ENCODE peak calls at places on chromosomes 2 and 18, in seven cellular contexts. I is heart right ventricle, U is AG09309, O is foreskin fibroblast, Z is choroid plexus epithelial cell, G is breast epithelium, V is HepG2. W is an unnamed sample.

GRCh38 chr2:37802899-37803379 is 122.1 kb upstream of the RMDN2 start:
- DNase-seq in I (no peak), U (peak), Z (peak), V (no peak), O (peak), G (no peak), W (peak)

GRCh38 chr2:160836755-160837154 is 323.5 kb upstream of the TANK start:
- DNase-seq in O (peak), I (no peak), V (no peak), G (no peak), U (peak), Z (peak), W (peak)

GRCh38 chr18:47510831-47511230 is 259.4 kb upstream of the SKOR2 start:
- DNase-seq in V (no peak), G (no peak), O (no peak), I (no peak), Z (no peak), U (no peak), W (no peak)

GRCh38 chr2:88176352-88176952 is 6.3 kb downstream of the THNSL2 start:
- DNase-seq in Z (no peak), G (no peak), V (no peak), O (no peak), U (no peak), I (no peak), W (no peak)

GRCh38 chr2:47964722-47965434 is 58.6 kb upstream of the FBXO11 start:
- DNase-seq in G (no peak), U (no peak), Z (no peak), O (no peak), V (no peak), I (no peak), W (no peak)

GRCh38 chr2:176085861-176086771 is 2.4 kb upstream of the EVX2 start:
- DNase-seq in O (no peak), G (no peak), V (peak), Z (peak), I (peak), U (no peak), W (peak)

GRCh38 chr18:12911025-12911927 is 27.2 kb upstream of the PTPN2 start:
- DNase-seq in U (no peak), Z (peak), V (no peak), I (peak), G (no peak), O (no peak), W (no peak)

GRCh38 chr18:79797518-79798345 is at the start of gene KCNG2:
- DNase-seq in V (no peak), Z (peak), U (no peak), G (peak), I (no peak), O (no peak), W (no peak)

GRCh38 chr18:11520536-11520935 is 88.9 kb upstream of the SLC35G4 start:
- DNase-seq in U (no peak), G (no peak), O (no peak), V (no peak), I (no peak), Z (no peak), W (no peak)

GRCh38 chr2:108199726-108200125 is 40.0 kb upstream of the SULT1C3 start:
- DNase-seq in O (no peak), G (no peak), I (no peak), Z (peak), U (no peak), V (peak), W (peak)

GRCh38 chr18:77857926-77858325 is 608.3 kb downstream of the GALR1 start:
- DNase-seq in I (no peak), U (no peak), G (no peak), O (no peak), V (no peak), Z (no peak), W (no peak)

GRCh38 chr18:32389868-32390267 is 80.8 kb downstream of the GAREM1 start:
- DNase-seq in G (no peak), Z (no peak), V (no peak), U (no peak), O (no peak), I (peak), W (no peak)

GRCh38 chr2:206349375-206349774 is 74.9 kb downstream of the ZDBF2 start:
- DNase-seq in I (no peak), Z (no peak), G (no peak), U (no peak), O (no peak), V (no peak), W (no peak)

GRCh38 chr2:206354129-206354528 is 79.7 kb downstream of the ZDBF2 start:
- DNase-seq in I (no peak), V (no peak), U (no peak), G (no peak), Z (no peak), O (no peak), W (no peak)

DNA sequence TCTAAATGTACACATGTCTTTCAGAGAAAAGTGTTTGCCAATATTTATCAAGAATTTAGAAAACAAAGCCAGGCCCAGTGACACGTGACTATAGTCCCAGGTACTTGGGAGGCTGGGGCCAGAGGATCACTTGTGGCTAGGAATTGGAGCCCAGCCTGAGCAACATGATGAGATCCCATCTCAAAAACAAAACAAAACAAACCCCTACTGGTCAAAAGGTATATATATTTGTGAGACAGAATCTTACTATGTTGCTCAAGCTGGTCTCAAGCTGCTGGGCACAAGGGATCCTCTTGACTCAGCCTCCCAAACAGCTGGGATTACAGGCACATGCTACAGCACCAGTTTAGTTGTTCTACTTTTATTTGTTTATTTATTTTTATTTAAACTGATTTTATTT is 79.2 kb downstream of the ZDBF2 start:
- DNase-seq in I (no peak), G (no peak), Z (peak), V (no peak), U (no peak), O (no peak), W (no peak)
- TF ChIP-seq CTCF in I (no peak), G (no peak), Z (peak), V (no peak), U (no peak), O (no peak), W (no peak)

GRCh38 chr18:8705941-8706544 is 687 bp downstream of the MTCL1 start:
- DNase-seq in Z (no peak), U (no peak), V (no peak), G (no peak), I (no peak), O (no peak), W (no peak)

GRCh38 chr18:8705280-8705940 is at the start of gene MTCL1:
- DNase-seq in V (no peak), I (peak), G (no peak), U (no peak), O (peak), Z (peak), W (peak)

GRCh38 chr18:8703781-8704301 is 1.5 kb upstream of the MTCL1 start:
- DNase-seq in G (no peak), O (no peak), U (no peak), I (no peak), V (peak), Z (no peak), W (no peak)

GRCh38 chr18:8703181-8703638 is 2.1 kb upstream of the MTCL1 start:
- DNase-seq in G (no peak), O (no peak), U (no peak), I (no peak), V (no peak), Z (no peak), W (peak)

DNA sequence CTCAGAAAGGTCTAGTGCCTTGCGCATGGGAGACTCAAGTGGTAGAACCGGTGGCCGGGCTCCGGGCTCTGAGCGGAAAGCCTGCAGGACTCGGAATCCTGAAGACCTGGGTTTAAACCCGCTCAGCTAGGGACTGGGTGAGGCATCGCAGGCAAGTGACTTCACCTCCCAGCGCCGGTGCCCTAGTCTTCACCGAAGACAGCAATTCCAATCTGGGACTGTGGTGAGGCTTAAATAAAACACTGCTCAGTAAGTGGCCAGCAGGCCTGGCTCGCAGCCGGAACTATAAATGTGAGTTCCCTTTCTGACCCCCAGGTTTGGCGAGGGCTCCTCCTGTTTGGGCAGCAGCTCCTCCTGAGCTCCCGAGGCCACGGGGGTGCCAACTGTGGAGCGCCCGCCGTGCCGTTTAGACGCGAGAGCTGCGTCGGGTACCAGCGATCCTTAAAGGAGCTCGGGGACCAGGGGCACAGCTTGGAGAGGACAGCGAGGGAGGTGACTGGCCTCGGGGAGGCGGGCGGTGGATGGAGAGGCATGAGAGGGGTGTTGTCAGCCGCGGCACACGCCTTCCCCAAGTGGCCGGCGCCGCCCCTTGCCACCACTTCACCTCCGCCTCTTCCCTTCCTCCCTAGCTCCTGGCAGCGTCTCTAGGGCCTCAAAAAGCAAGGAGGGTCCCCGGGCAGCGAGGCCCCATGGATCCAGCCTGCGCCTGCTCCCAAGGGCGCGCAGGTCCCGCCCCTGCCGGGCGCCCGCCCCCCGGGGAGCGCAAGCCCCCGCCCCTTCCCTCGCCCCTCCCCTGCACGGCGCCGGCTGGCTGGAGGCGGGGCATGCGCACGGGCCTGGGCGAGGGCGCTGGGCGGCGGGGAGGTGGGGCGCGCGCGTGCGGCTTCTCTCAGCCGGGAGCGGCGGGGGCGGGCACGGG is 736 bp upstream of the MTCL1 start:
- DNase-seq in G (peak), Z (peak), U (peak), I (peak), V (peak), O (peak), W (peak)
- TF ChIP-seq CTCF in G (no peak), Z (no peak), U (no peak), I (no peak), V (peak), O (no peak), W (peak)

DNA sequence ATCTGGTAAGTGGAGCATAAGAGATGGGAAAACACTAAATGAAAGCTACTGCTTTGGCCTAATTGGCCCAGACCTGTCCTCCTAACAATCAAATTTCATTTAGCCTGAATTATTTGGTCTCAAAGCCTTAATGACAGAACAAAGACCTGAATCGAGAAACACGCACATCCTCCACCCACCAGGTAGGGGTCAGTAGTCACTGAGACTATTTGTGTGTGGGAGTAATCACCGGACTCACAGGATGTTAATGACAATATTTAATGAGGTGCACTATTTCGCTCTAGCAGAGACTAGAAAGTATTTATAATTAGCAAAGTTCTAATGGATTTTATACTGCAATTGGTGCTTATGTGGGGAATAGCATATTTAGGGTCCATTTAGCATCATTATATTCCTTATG is 68.1 kb downstream of the RBM43 start:
- DNase-seq in Z (no peak), O (no peak), V (no peak), I (no peak), U (no peak), G (no peak), W (no peak)
- TF ChIP-seq CTCF in Z (no peak), O (no peak), V (no peak), I (no peak), U (no peak), G (no peak), W (no peak)

GRCh38 chr2:223563462-223563861 is 38.7 kb downstream of the SCG2 start:
- DNase-seq in I (no peak), V (peak), G (no peak), O (peak), U (peak), Z (peak), W (peak)
- TF ChIP-seq CTCF in I (no peak), V (no peak), G (no peak), O (no peak), U (no peak), Z (no peak), W (no peak)

GRCh38 chr2:39530423-39530866 is 93.4 kb upstream of the MAP4K3 start:
- DNase-seq in Z (peak), I (no peak), U (peak), V (no peak), G (no peak), O (peak), W (peak)
- TF ChIP-seq CTCF in Z (peak), I (no peak), U (no peak), V (no peak), G (no peak), O (no peak), W (no peak)

GRCh38 chr18:48874701-48875162 is 76.0 kb downstream of the SMAD7 start:
- DNase-seq in G (no peak), Z (no peak), V (no peak), I (no peak), O (no peak), U (no peak), W (no peak)

GRCh38 chr18:48876590-48876989 is 74.2 kb downstream of the SMAD7 start:
- DNase-seq in U (no peak), O (no peak), I (no peak), V (no peak), G (no peak), Z (no peak), W (no peak)

GRCh38 chr18:48874233-48874632 is 76.5 kb downstream of the SMAD7 start:
- DNase-seq in G (no peak), U (no peak), V (no peak), Z (no peak), O (no peak), I (no peak), W (no peak)

GRCh38 chr18:48875314-48875941 is 75.3 kb downstream of the SMAD7 start:
- DNase-seq in I (no peak), O (no peak), U (no peak), G (no peak), Z (no peak), V (no peak), W (no peak)

DNA sequence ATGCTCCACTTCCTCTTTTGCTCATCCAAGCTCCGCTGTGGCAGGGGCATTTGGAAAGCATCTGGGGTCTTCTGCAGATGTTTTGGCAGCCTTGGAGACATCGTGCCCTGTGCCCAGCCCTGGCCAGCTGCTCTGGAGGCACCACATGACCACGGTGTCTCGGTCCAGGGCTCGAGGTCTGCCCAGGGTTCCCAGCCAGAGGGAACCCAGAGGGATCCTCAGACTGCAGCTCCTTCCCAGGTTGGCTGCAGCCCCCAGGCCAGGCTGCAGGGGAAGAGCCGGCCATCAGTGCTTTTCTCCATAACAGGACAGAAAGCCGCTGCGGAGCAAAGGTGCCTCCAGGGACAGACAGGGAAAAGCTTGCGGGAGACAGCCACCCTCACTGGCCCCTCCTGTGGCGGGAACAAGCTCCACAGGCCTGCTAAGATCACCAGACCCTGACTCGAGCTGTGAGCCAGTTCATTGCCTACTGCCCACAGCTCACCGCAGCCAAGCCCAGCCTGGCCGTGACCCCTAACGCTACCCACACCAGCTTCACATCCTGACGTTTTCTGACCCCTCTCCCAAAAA is 74.7 kb downstream of the SMAD7 start:
- DNase-seq in I (no peak), U (no peak), V (peak), O (no peak), Z (peak), G (no peak), W (no peak)
- TF ChIP-seq CTCF in I (no peak), U (no peak), V (peak), O (no peak), Z (peak), G (no peak), W (no peak)

GRCh38 chr2:151946856-151947523 is 118.8 kb upstream of the ARL5A start:
- DNase-seq in I (peak), U (no peak), O (no peak), Z (peak), G (no peak), V (peak), W (peak)
- TF ChIP-seq CTCF in I (peak), U (peak), O (no peak), Z (peak), G (peak), V (peak), W (peak)

W was measured in fibroblast of the aortic adventitia.